ENCODE peak calls at places on chromosomes 16 and 17, in five cellular contexts. W is breast epithelium, Z is fibroblast of lung, Y is right atrium auricular region, M is Peyer's patch. F is an unnamed sample.

GRCh38 chr16:31181102-31181830 is 1.3 kb downstream of the FUS start:
- DNase-seq in W (peak; percentile 22), Y (peak; percentile 63), Z (peak; percentile 29), M (peak; percentile 31), F (no peak)

GRCh38 chr17:30091771-30092170 is 24.8 kb upstream of the NSRP1 start:
- DNase-seq in M (no peak), Y (no peak), W (no peak), Z (peak; percentile 72), F (no peak)

GRCh38 chr17:19269102-19269501 is 31.9 kb downstream of the EPN2 start:
- DNase-seq in M (no peak), Y (no peak), Z (no peak), W (no peak), F (no peak)

GRCh38 chr16:4734730-4735575 is 616 bp downstream of the DNAAF8 start:
- DNase-seq in M (peak; percentile 97), Y (peak; percentile 85), W (peak; percentile 81), Z (peak; percentile 78), F (peak; percentile 95)

GRCh38 chr17:13869301-13869700 is 200.0 kb upstream of the COX10 start:
- DNase-seq in M (no peak), Y (no peak), Z (peak; percentile 15), W (no peak), F (no peak)

GRCh38 chr17:164536-165235 is 16.8 kb downstream of the DOC2B start:
- DNase-seq in Y (peak; percentile 72), W (no peak), M (no peak), Z (peak; percentile 14), F (peak; percentile 26)

GRCh38 chr17:8807070-8807550 is 7.9 kb upstream of the MFSD6L start:
- DNase-seq in Z (no peak), W (no peak), M (peak; percentile 52), Y (no peak), F (no peak)

GRCh38 chr16:38941-39892 is 14.2 kb downstream of the POLR3K start:
- DNase-seq in Z (no peak), W (peak; percentile 61), Y (no peak), M (peak; percentile 90), F (no peak)

GRCh38 chr16:86343111-86343642 is 167.2 kb upstream of the FOXF1 start:
- DNase-seq in Z (peak; percentile 94), Y (peak; percentile 68), M (peak; percentile 23), W (no peak), F (no peak)

GRCh38 chr17:81097134-81097942 is 62.4 kb downstream of the BAIAP2 start:
- DNase-seq in Z (peak; percentile 82), W (peak; percentile 57), Y (peak; percentile 89), M (peak; percentile 61), F (no peak)

GRCh38 chr16:89248196-89249005 is 30.9 kb downstream of the ZNF778 start:
- DNase-seq in Z (no peak), Y (no peak), M (no peak), W (no peak), F (no peak)

GRCh38 chr16:9225527-9226316 is 134.3 kb downstream of the HAPSTR1 start:
- DNase-seq in M (no peak), Z (no peak), W (no peak), Y (no peak), F (no peak)

GRCh38 chr17:76585649-76586593 is at the start of gene ST6GALNAC2:
- DNase-seq in M (no peak), Z (peak; percentile 41), W (peak; percentile 70), Y (no peak), F (peak; percentile 25)

GRCh38 chr16:84959045-84959576 is 52.2 kb downstream of the ZDHHC7 start:
- DNase-seq in M (no peak), W (no peak), Y (no peak), Z (no peak), F (no peak)

GRCh38 chr17:81239714-81240555 is 817 bp downstream of the NDUFAF8 start:
- DNase-seq in Z (no peak), W (no peak), M (peak; percentile 24), Y (no peak), F (no peak)

GRCh38 chr17:17186051-17186450 is 20.1 kb downstream of the PLD6 start:
- DNase-seq in Z (no peak), M (no peak), W (peak; percentile 42), Y (no peak), F (no peak)

GRCh38 chr17:77832180-77832560 is 126.3 kb upstream of the TNRC6C start:
- DNase-seq in M (no peak), W (no peak), Y (no peak), Z (no peak), F (no peak)

GRCh38 chr16:79369796-79370195 is 230.7 kb downstream of the MAF start:
- DNase-seq in Y (no peak), W (no peak), Z (peak; percentile 2), M (no peak), F (no peak)

GRCh38 chr17:43983515-43984411 is 20.7 kb upstream of the NAGS start:
- DNase-seq in W (no peak), M (no peak), Z (no peak), Y (no peak), F (no peak)

GRCh38 chr17:69254187-69254586 is 25.6 kb upstream of the ABCA10 start:
- DNase-seq in Y (no peak), W (no peak), M (no peak), Z (no peak), F (no peak)

GRCh38 chr17:63516910-63517824 is 6.0 kb upstream of the KCNH6 start:
- DNase-seq in W (no peak), Y (no peak), Z (no peak), M (no peak), F (no peak)

GRCh38 chr16:20257234-20257633 is 70.1 kb downstream of the GP2 start:
- DNase-seq in M (no peak), W (no peak), Y (no peak), Z (no peak), F (no peak)

GRCh38 chr16:68420366-68420765 is 27.9 kb downstream of the SMPD3 start:
- DNase-seq in Y (no peak), Z (no peak), W (no peak), M (no peak), F (no peak)

GRCh38 chr16:46916980-46917379 is 32.8 kb downstream of the GPT2 start:
- DNase-seq in M (no peak), Y (no peak), W (no peak), Z (no peak), F (no peak)

GRCh38 chr17:57984226-57984890 is 3.7 kb downstream of the VEZF1 start:
- DNase-seq in Y (no peak), Z (no peak), W (no peak), M (no peak), F (no peak)

GRCh38 chr16:27217256-27217655 is 13.9 kb downstream of the KDM8 start:
- DNase-seq in Y (peak; percentile 78), Z (peak; percentile 53), M (no peak), W (no peak), F (no peak)

DNA sequence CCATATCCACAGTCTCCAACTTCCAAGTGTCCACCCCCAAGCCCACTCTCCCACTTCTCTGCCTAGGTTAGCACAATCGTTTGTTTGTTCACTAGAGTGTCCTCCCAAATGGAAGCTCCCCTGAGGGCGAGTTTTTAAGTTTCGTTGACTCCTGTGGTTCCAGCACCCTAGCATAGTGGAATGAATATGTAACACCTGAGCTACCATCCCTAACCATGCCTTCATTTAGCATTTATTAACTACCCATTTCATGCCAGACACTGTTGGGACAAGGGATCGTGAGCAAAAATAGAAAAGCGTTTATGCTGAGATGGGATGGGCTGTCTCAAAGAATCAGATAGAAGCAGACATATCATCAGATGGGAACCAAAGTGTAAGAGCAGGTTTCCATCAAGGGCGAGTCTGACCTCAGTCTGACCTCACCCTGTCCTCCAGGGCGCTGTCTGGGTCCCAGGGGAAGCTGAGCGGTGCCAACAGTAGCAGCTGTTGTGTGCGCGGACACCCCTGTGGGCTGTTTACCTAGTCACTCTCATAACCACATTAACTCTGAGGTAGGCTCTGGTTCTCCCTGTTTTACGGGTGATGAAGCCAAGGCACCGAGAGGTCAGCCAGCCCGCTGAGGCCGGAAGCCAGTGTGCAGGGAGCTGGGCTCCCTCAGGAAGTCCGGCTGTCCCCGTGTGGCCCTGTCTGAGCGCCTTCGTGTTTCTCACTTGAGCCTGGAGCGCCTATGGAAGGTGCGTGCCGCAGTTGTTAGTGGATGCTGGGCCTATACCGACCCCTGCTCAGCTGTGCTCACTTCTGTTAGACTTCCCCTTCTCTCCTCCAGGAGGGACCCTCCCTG is 6.2 kb downstream of the CNP start:
- DNase-seq in W (peak; percentile 83), Z (no peak), M (peak; percentile 83), Y (no peak), F (no peak)
- H3K4me1 ChIP-seq in W (peaks cover 30% of the 10 kb centered on the region), Z (peaks cover 6% of the 10 kb centered on the region), M (peaks cover 17% of the 10 kb centered on the region), Y (no peaks in the 10 kb centered on the region), F (peaks cover 2% of the 10 kb centered on the region)

GRCh38 chr17:65670667-65671371 is 109.4 kb upstream of the AXIN2 start:
- DNase-seq in Z (no peak), W (no peak), M (no peak), Y (no peak), F (no peak)
- H3K27ac ChIP-seq in Z (no peak overlapping the region), W (no peak overlapping the region), M (no peak overlapping the region), Y (no peak overlapping the region), F (no peak overlapping the region)

GRCh38 chr16:72042157-72042660 is 12.1 kb upstream of the HP start:
- DNase-seq in M (no peak), Y (no peak), Z (no peak), W (peak; percentile 76), F (no peak)

GRCh38 chr16:72049110-72049509 is 5.2 kb upstream of the HP start:
- DNase-seq in M (no peak), Y (no peak), W (no peak), Z (no peak), F (no peak)

GRCh38 chr16:72044825-72045359 is 9.4 kb upstream of the HP start:
- DNase-seq in Z (no peak), Y (no peak), M (no peak), W (no peak), F (no peak)

GRCh38 chr16:72043058-72043457 is 11.2 kb upstream of the HP start:
- DNase-seq in W (no peak), Y (no peak), Z (no peak), M (no peak), F (no peak)

DNA sequence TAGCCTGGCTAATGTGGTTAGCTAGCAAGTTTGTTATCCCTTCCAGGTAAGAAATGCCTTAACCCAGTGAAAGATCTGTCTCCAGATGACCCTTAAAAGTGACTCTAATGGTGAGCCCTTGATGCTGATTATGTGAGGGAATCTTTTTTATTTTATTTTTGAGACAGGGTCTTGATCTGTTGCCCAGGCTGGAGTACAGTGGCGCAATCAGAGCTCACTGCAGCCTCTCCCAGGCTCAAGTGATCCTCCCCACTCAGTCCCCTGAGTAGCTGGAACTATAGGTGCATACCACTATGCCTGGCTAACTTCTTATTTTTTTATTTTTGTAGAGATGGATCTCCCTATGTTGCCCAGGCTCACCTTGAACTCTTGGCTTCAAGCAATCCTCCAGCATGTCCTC is 10.8 kb upstream of the HP start:
- DNase-seq in Y (no peak), M (no peak), Z (no peak), W (no peak), F (no peak)
- H3K27me3 ChIP-seq in Y (no peaks in the 10 kb centered on the region), M (no peaks in the 10 kb centered on the region), Z (no peaks in the 10 kb centered on the region), W (no peaks in the 10 kb centered on the region), F (no peaks in the 10 kb centered on the region)

DNA sequence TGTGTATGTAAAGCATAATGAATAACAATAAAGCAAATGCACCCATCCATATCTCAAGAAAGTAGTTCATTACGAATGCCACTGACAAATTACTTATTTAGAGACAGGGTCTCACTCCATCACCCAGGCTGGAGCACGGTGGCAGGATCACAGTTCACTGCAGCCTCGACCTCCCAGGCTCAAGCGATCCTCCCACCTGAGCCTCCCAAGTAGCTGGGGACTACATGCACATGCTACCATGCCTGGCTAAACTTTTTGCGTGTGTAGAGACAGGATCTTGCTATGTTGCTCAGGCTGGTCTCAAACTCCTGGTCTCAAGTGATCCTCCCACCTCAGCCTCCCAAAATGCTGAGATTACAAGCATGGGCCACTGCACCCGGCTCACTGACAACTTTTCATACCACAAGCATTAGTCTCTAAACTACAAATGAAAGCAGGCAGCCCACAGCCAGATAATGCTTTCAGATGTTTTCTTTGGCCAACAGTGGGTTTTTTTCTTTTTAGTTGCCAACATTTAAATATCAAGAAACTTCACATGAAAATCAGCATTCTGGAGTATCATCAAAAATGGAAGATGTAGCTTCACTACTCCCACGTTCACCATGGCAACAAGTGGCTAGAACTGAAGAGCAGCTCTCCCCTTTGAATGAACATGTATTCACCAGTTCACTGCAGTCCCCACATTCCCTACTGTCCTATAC is 7.7 kb downstream of the ARHGAP17 start:
- DNase-seq in Y (no peak), W (no peak), Z (peak; percentile 76), M (no peak), F (no peak)
- H3K4me1 ChIP-seq in Y (no peaks in the 10 kb centered on the region), W (no peaks in the 10 kb centered on the region), Z (peaks cover 35% of the 10 kb centered on the region), M (peaks cover 64% of the 10 kb centered on the region), F (peaks cover 6% of the 10 kb centered on the region)